ENCODE peak calls at places on chromosomes 12 and 14, in ten cellular contexts. M is A549, Q is right lobe of liver, O is Calu3, L is Peyer's patch, B is AG09319, K is astrocyte of the spinal cord, C is epithelial cell of esophagus, W is lower leg skin, Y is left ventricle myocardium inferior. P is an unnamed sample.

GRCh38 chr12:26867084-26867483 is 34.1 kb upstream of the ITPR2 start:
- DNase-seq in M (no peak), Q (no peak), O (no peak), L (no peak), B (no peak), K (no peak), C (no peak), W (no peak), Y (no peak), P (no peak)

GRCh38 chr12:88339966-88340365 is 197.9 kb downstream of the TMTC3 start:
- DNase-seq in M (no peak), Q (no peak), O (no peak), L (no peak), B (no peak), K (no peak), C (peak; percentile 64), W (no peak), Y (no peak), P (no peak)

GRCh38 chr14:62691613-62692489 is 353.4 kb downstream of the KCNH5 start:
- DNase-seq in M (peak; percentile 66), Q (peak; percentile 50), O (peak; percentile 70), L (no peak), B (peak; percentile 10), K (peak; percentile 94), C (peak; percentile 99), W (peak; percentile 40), Y (no peak), P (no peak)

GRCh38 chr14:54691525-54692260 is 124.8 kb downstream of the SAMD4A start:
- DNase-seq in M (peak; percentile 59), Q (peak; percentile 81), O (peak; percentile 78), L (peak; percentile 66), B (no peak), K (peak; percentile 74), C (peak; percentile 79), W (peak; percentile 71), Y (peak; percentile 79), P (no peak)

GRCh38 chr14:58817846-58818245 is 180.1 kb downstream of the DACT1 start:
- DNase-seq in M (no peak), Q (no peak), O (no peak), L (no peak), B (no peak), K (peak; percentile 25), C (peak; percentile 29), W (no peak), Y (no peak), P (no peak)

GRCh38 chr12:46608431-46609280 is 217.1 kb downstream of the SLC38A4 start:
- DNase-seq in M (no peak), Q (no peak), O (no peak), L (no peak), B (peak; percentile 45), K (peak; percentile 71), C (no peak), W (no peak), Y (no peak), P (no peak)

GRCh38 chr12:127628655-127629054 is 638.3 kb upstream of the TMEM132C start:
- DNase-seq in M (no peak), Q (no peak), O (no peak), L (no peak), B (no peak), K (peak; percentile 77), C (no peak), W (no peak), Y (no peak), P (no peak)

GRCh38 chr14:68824517-68825347 is 31.9 kb upstream of the ZFP36L1 start:
- DNase-seq in M (peak; percentile 80), Q (peak; percentile 96), O (peak; percentile 90), L (peak; percentile 86), B (peak; percentile 38), K (peak; percentile 69), C (peak; percentile 75), W (peak; percentile 69), Y (peak; percentile 89), P (no peak)

GRCh38 chr14:23009483-23009938 is 432 bp downstream of the C14orf93 start:
- DNase-seq in M (no peak), Q (no peak), O (peak; percentile 2), L (no peak), B (no peak), K (no peak), C (no peak), W (no peak), Y (no peak), P (no peak)

GRCh38 chr12:6444704-6445688 is at the start of gene CD27:
- DNase-seq in M (no peak), Q (no peak), O (no peak), L (no peak), B (no peak), K (no peak), C (no peak), W (no peak), Y (no peak), P (no peak)

GRCh38 chr14:105419305-105420091 is at the start of gene MTA1:
- DNase-seq in M (no peak), Q (no peak), O (peak; percentile 38), L (peak; percentile 73), B (no peak), K (no peak), C (peak; percentile 45), W (no peak), Y (peak; percentile 56), P (no peak)

DNA sequence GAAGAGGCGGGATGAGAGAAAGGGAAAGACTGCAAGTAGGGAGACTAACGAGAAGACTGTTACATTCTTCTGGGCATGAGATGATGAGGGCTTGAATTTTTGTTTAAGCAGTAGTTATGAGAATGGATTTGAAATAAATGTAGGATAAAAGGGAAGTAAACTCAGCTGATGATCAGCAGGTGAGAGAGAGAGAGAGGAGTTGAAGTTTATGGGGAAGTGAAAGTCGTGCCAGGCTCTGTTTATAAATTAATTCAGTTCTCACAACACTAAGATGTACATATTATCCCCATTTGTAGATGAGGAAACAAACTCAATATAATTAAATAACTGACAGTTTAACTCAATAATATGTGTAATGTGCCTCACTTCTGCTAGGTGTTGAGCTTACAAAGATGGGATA is 170.0 kb upstream of the RMST start:
- DNase-seq in M (no peak), Q (no peak), O (no peak), L (no peak), B (no peak), K (no peak), C (no peak), W (no peak), Y (no peak), P (no peak)
- TF ChIP-seq CTCF in M (no peak), Q (no peak), O (no peak), L (no peak), B (no peak), K (no peak), C (no peak), W (no peak), Y (no peak), P (no peak)

GRCh38 chr12:14901228-14901562 is 15.5 kb upstream of the MGP start:
- DNase-seq in M (no peak), Q (no peak), O (no peak), L (no peak), B (no peak), K (no peak), C (no peak), W (no peak), Y (peak; percentile 35), P (no peak)
- TF ChIP-seq CTCF in M (no peak), Q (no peak), O (no peak), L (no peak), B (no peak), K (no peak), C (no peak), W (no peak), Y (peak; percentile 50), P (no peak)

GRCh38 chr14:72416892-72417291 is 477.0 kb downstream of the DPF3 start:
- DNase-seq in M (peak; percentile 25), Q (no peak), O (peak; percentile 6), L (no peak), B (no peak), K (no peak), C (no peak), W (no peak), Y (no peak), P (no peak)
- TF ChIP-seq CTCF in M (no peak), Q (no peak), O (no peak), L (no peak), B (no peak), K (no peak), C (no peak), W (no peak), Y (peak; percentile 25), P (no peak)

GRCh38 chr12:95516757-95517156 is 34.5 kb downstream of the USP44 start:
- DNase-seq in M (no peak), Q (no peak), O (no peak), L (no peak), B (no peak), K (peak; percentile 2), C (no peak), W (no peak), Y (no peak), P (no peak)
- TF ChIP-seq CTCF in M (no peak), Q (no peak), O (no peak), L (no peak), B (no peak), K (no peak), C (no peak), W (no peak), Y (no peak), P (no peak)

GRCh38 chr12:8508912-8509841 is 4.1 kb upstream of the CLEC4D start:
- DNase-seq in M (no peak), Q (no peak), O (no peak), L (no peak), B (no peak), K (no peak), C (no peak), W (no peak), Y (no peak), P (no peak)

GRCh38 chr12:8508224-8508623 is 5.1 kb upstream of the CLEC4D start:
- DNase-seq in M (no peak), Q (no peak), O (no peak), L (no peak), B (no peak), K (no peak), C (no peak), W (no peak), Y (no peak), P (no peak)

GRCh38 chr12:8513203-8513602 is at the start of gene CLEC4D:
- DNase-seq in M (no peak), Q (no peak), O (no peak), L (no peak), B (no peak), K (no peak), C (no peak), W (no peak), Y (no peak), P (no peak)
- TF ChIP-seq CTCF in M (no peak), Q (no peak), O (no peak), L (no peak), B (no peak), K (no peak), C (no peak), W (no peak), Y (no peak), P (no peak)

DNA sequence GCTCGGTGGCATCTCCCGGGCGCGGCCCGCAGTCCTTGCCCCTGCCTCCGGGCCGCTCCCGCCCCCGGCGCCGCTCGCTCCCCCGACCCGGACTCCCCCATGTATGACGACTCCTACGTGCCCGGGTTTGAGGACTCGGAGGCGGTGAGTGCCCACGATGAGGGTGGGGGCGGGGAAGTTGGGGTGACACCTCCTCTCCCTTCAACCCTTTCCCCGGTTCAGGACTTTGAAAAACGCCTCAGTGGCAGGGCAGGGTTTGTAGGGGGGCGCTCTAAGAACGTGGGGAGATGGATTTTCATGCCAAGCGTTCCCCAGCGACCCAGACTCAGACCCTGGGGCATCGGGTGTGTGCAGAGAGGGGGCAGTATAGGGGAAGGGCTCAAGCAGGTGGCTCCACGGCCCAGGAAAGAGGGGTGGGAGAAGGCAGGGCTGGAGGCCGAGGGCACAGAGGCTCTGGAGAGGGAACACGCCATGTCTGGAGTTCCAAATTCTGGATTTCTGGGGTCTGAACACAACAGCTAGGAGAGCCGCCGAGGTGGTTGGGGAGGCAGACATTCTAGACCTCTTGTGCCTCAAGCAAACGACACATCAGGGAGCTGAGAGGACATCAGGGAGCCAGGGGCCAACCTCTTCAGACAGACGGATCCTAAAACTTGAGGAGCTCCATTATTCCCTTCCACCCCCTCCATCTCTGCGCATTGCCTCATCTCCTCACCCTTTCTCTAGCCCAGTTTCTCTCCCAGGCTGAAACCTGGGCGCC is 715 bp downstream of the CACNB3 start:
- DNase-seq in M (no peak), Q (no peak), O (peak; percentile 57), L (no peak), B (no peak), K (no peak), C (no peak), W (no peak), Y (no peak), P (no peak)
- TF ChIP-seq CTCF in M (peak; percentile 39), Q (no peak), O (no peak), L (peak; percentile 35), B (peak; percentile 36), K (peak; percentile 23), C (peak; percentile 4), W (no peak), Y (peak; percentile 33), P (no peak)

P was measured in CD14-positive monocyte.